ENCODE peak calls at places on chromosomes 2 and 18, in eight cellular contexts. L is activated T-helper 1 cell treated with anti-CD3 and anti-CD28 coated beads, Interleukin-2, amount 50 U/mL, for 16 hours; J is left cardiac atrium; D is activated effector memory CD4-positive, alpha-beta T cell treated with Interleukin-2 at 50 U/mL for 16 hours; R is cerebellar cortex; P is activated CD4-positive, alpha-beta memory T cell treated with anti-CD3 and anti-CD28 coated beads for 36 hours; X is astrocyte; I is H4. F is an unnamed sample.
A peak's percentile ranks its signal among the peaks of the same experiment; 100 is the strongest.

GRCh38 chr2:14872779-14873325 is 240.3 kb downstream of the LRATD1 start:
- DNase-seq in L (no peak), J (no peak), D (no peak), R (no peak), P (peak; percentile 8), X (no peak), I (no peak), F (no peak)

GRCh38 chr18:1499265-1499664 is 594.6 kb downstream of the ADCYAP1 start:
- DNase-seq in L (no peak), J (no peak), D (no peak), R (no peak), P (no peak), X (no peak), I (no peak), F (no peak)

GRCh38 chr18:8750954-8751415 is 45.6 kb downstream of the MTCL1 start:
- DNase-seq in L (no peak), J (no peak), D (no peak), R (no peak), P (no peak), X (peak; percentile 87), I (peak; percentile 66), F (peak; percentile 95)

GRCh38 chr2:83826601-83827000 is 632.5 kb downstream of the SUCLG1 start:
- DNase-seq in L (no peak), J (no peak), D (no peak), R (no peak), P (no peak), X (no peak), I (no peak), F (no peak)

GRCh38 chr2:54176577-54176976 is 61.2 kb downstream of the ACYP2 start:
- DNase-seq in L (no peak), J (peak; percentile 58), D (no peak), R (peak; percentile 57), P (peak; percentile 22), X (peak; percentile 14), I (peak; percentile 25), F (peak; percentile 58)

GRCh38 chr2:240932724-240933047 is 26.6 kb downstream of the CROCC2 start:
- DNase-seq in L (peak; percentile 1), J (no peak), D (no peak), R (no peak), P (no peak), X (no peak), I (no peak), F (no peak)

GRCh38 chr18:8807502-8807833 is 102.1 kb downstream of the MTCL1 start:
- DNase-seq in L (no peak), J (no peak), D (no peak), R (no peak), P (no peak), X (no peak), I (no peak), F (no peak)

GRCh38 chr18:8814206-8814605 is 108.8 kb downstream of the MTCL1 start:
- DNase-seq in L (no peak), J (no peak), D (no peak), R (no peak), P (no peak), X (peak; percentile 92), I (no peak), F (peak; percentile 72)

F was measured in AG10803.